ENCODE peak calls at places on chromosomes 12 and 14, in four cellular contexts. One of them, this sample, is unnamed.

GRCh38 chr14:30339311-30339901 is 219.6 kb upstream of the G2E3 start:
- DNase-seq in AG09319: no peak
- DNase-seq in CD8-positive, alpha-beta T cell: no peak
- DNase-seq in AG04450: no peak
- DNase-seq in this sample: no peak

GRCh38 chr12:2959194-2959507 is at the start of gene TEAD4:
- DNase-seq in AG09319: peak
- DNase-seq in CD8-positive, alpha-beta T cell: no peak
- DNase-seq in AG04450: peak
- DNase-seq in this sample: no peak

GRCh38 chr12:9634177-9634803 is 26.6 kb upstream of the KLRB1 start:
- DNase-seq in AG09319: no peak
- DNase-seq in CD8-positive, alpha-beta T cell: peak
- DNase-seq in AG04450: no peak
- DNase-seq in this sample: no peak

GRCh38 chr12:124131671-124132058 is 158.7 kb downstream of the ZNF664 start:
- DNase-seq in AG09319: no peak
- DNase-seq in CD8-positive, alpha-beta T cell: no peak
- DNase-seq in AG04450: no peak
- DNase-seq in this sample: no peak

GRCh38 chr14:79246200-79246599 is 965.1 kb downstream of the DIO2 start:
- DNase-seq in AG09319: no peak
- DNase-seq in CD8-positive, alpha-beta T cell: no peak
- DNase-seq in AG04450: no peak
- DNase-seq in this sample: no peak

GRCh38 chr12:121825041-121825523 is 21.3 kb downstream of the SETD1B start:
- DNase-seq in AG09319: no peak
- DNase-seq in CD8-positive, alpha-beta T cell: no peak
- DNase-seq in AG04450: no peak
- DNase-seq in this sample: no peak

GRCh38 chr14:104724981-104725771 is 1.1 kb downstream of the ADSS1 start:
- DNase-seq in AG09319: no peak
- DNase-seq in CD8-positive, alpha-beta T cell: no peak
- DNase-seq in AG04450: no peak
- DNase-seq in this sample: no peak

GRCh38 chr14:68251766-68252100 is 432.2 kb downstream of the RAD51B start:
- DNase-seq in AG09319: no peak
- DNase-seq in CD8-positive, alpha-beta T cell: no peak
- DNase-seq in AG04450: no peak
- DNase-seq in this sample: no peak

GRCh38 chr14:87873741-87874140 is 119.2 kb downstream of the GALC start:
- DNase-seq in AG09319: no peak
- DNase-seq in CD8-positive, alpha-beta T cell: no peak
- DNase-seq in AG04450: no peak
- DNase-seq in this sample: no peak

GRCh38 chr12:70809887-70810286 is 110.7 kb downstream of the PTPRR start:
- DNase-seq in AG09319: no peak
- DNase-seq in CD8-positive, alpha-beta T cell: no peak
- DNase-seq in AG04450: no peak
- DNase-seq in this sample: no peak

GRCh38 chr12:132284071-132284492 is 45.3 kb downstream of the GALNT9 start:
- DNase-seq in AG09319: no peak
- DNase-seq in CD8-positive, alpha-beta T cell: no peak
- DNase-seq in AG04450: no peak
- DNase-seq in this sample: no peak
- TF ChIP-seq CTCF in AG09319: peak
- TF ChIP-seq CTCF in CD8-positive, alpha-beta T cell: no peak
- TF ChIP-seq CTCF in AG04450: no peak
- TF ChIP-seq CTCF in this sample: no peak

GRCh38 chr14:35441160-35441559 is 36.6 kb upstream of the NFKBIA start:
- DNase-seq in AG09319: no peak
- DNase-seq in CD8-positive, alpha-beta T cell: no peak
- DNase-seq in AG04450: no peak
- DNase-seq in this sample: no peak

GRCh38 chr14:35435177-35435576 is 30.6 kb upstream of the NFKBIA start:
- DNase-seq in AG09319: no peak
- DNase-seq in CD8-positive, alpha-beta T cell: no peak
- DNase-seq in AG04450: no peak
- DNase-seq in this sample: no peak

GRCh38 chr14:35444104-35444503 is 39.6 kb upstream of the NFKBIA start:
- DNase-seq in AG09319: no peak
- DNase-seq in CD8-positive, alpha-beta T cell: no peak
- DNase-seq in AG04450: no peak
- DNase-seq in this sample: no peak

GRCh38 chr14:35438910-35439713 is 34.6 kb upstream of the NFKBIA start:
- DNase-seq in AG09319: no peak
- DNase-seq in CD8-positive, alpha-beta T cell: no peak
- DNase-seq in AG04450: no peak
- DNase-seq in this sample: no peak
- TF ChIP-seq CTCF in AG09319: peak
- TF ChIP-seq CTCF in CD8-positive, alpha-beta T cell: no peak
- TF ChIP-seq CTCF in AG04450: peak
- TF ChIP-seq CTCF in this sample: peak

DNA sequence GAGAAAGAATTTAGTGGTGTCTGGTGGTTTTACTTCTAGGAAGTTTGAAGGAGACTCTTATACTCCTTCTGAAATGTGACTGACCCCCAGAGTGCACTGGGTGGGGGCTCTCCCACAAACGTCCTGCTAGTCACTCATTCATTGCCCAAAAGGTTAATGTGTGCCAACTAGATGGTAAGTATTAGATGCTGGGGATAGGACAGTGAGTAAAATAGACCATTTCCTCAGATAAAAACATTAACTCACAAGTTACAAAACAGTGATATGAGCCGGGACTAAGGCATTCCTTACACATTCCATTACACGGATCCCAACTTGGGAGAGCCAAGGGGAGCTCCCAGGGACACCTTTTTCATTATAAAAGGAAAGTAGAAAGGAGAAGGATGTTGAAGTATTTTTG is 185.1 kb downstream of the ATXN7L3B start:
- DNase-seq in AG09319: no peak
- DNase-seq in CD8-positive, alpha-beta T cell: no peak
- DNase-seq in AG04450: no peak
- DNase-seq in this sample: no peak
- TF ChIP-seq CTCF in AG09319: no peak
- TF ChIP-seq CTCF in CD8-positive, alpha-beta T cell: no peak
- TF ChIP-seq CTCF in AG04450: no peak
- TF ChIP-seq CTCF in this sample: no peak

DNA sequence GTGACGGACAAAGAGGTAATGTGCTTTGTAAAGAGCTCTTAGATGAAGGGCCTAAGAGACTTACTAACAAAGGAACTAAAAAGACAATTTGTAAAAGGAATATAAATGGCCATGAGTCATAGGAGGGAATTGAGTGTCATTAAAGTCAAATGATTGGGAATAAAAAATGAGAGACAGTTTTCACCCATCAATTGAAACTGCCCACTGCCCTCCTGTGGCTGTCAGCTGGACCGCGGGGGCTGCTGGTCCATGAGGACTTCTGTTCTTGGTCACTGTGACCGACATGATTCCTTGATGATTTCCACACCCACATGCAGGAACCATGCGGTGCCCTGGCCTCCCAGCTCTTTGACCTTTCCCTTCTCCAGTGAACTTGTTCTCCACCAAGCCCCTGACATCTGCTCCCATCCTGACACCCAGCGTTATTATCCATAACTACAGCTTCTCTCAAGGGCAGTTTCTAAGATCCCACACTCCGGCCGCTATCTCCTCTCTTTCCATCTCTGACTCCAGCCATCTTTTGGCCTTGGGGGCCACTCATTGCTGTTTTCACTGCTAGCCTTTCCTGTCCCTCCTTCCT is 48.4 kb downstream of the C12orf75 start:
- DNase-seq in AG09319: no peak
- DNase-seq in CD8-positive, alpha-beta T cell: no peak
- DNase-seq in AG04450: no peak
- DNase-seq in this sample: no peak
- TF ChIP-seq CTCF in AG09319: peak
- TF ChIP-seq CTCF in CD8-positive, alpha-beta T cell: no peak
- TF ChIP-seq CTCF in AG04450: peak
- TF ChIP-seq CTCF in this sample: no peak

GRCh38 chr14:77064535-77065178 is 33.4 kb upstream of the CIPC start:
- DNase-seq in AG09319: no peak
- DNase-seq in CD8-positive, alpha-beta T cell: no peak
- DNase-seq in AG04450: no peak
- DNase-seq in this sample: no peak

GRCh38 chr14:77065851-77066554 is 32.1 kb upstream of the CIPC start:
- DNase-seq in AG09319: no peak
- DNase-seq in CD8-positive, alpha-beta T cell: no peak
- DNase-seq in AG04450: no peak
- DNase-seq in this sample: no peak

GRCh38 chr14:77067632-77068514 is 30.2 kb upstream of the CIPC start:
- DNase-seq in AG09319: no peak
- DNase-seq in CD8-positive, alpha-beta T cell: peak
- DNase-seq in AG04450: peak
- DNase-seq in this sample: no peak

GRCh38 chr14:77068515-77069200 is 29.4 kb upstream of the CIPC start:
- DNase-seq in AG09319: no peak
- DNase-seq in CD8-positive, alpha-beta T cell: no peak
- DNase-seq in AG04450: no peak
- DNase-seq in this sample: no peak

GRCh38 chr14:77066555-77067172 is 31.4 kb upstream of the CIPC start:
- DNase-seq in AG09319: no peak
- DNase-seq in CD8-positive, alpha-beta T cell: no peak
- DNase-seq in AG04450: no peak
- DNase-seq in this sample: no peak
- TF ChIP-seq CTCF in AG09319: no peak
- TF ChIP-seq CTCF in CD8-positive, alpha-beta T cell: no peak
- TF ChIP-seq CTCF in AG04450: no peak
- TF ChIP-seq CTCF in this sample: no peak

DNA sequence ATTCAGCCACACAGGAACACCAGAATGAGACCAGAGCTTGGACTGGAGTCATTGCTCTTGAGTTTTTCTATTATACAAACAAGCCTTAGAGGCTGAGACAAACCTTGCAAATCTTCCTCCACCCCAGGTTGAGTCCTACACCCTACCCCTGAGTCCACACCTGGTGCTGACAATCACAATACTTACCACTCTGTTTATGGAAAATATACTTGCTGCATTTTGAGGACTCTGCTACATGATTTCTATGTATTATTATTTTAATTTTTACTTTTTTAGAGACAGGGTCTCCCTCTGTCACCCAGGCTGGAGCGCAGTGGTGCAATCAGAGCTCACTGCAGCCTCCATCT is 101.4 kb downstream of the EGLN3 start:
- DNase-seq in AG09319: no peak
- DNase-seq in CD8-positive, alpha-beta T cell: no peak
- DNase-seq in AG04450: no peak
- DNase-seq in this sample: no peak
- TF ChIP-seq CTCF in AG09319: no peak
- TF ChIP-seq CTCF in CD8-positive, alpha-beta T cell: no peak
- TF ChIP-seq CTCF in AG04450: no peak
- TF ChIP-seq CTCF in this sample: no peak

DNA sequence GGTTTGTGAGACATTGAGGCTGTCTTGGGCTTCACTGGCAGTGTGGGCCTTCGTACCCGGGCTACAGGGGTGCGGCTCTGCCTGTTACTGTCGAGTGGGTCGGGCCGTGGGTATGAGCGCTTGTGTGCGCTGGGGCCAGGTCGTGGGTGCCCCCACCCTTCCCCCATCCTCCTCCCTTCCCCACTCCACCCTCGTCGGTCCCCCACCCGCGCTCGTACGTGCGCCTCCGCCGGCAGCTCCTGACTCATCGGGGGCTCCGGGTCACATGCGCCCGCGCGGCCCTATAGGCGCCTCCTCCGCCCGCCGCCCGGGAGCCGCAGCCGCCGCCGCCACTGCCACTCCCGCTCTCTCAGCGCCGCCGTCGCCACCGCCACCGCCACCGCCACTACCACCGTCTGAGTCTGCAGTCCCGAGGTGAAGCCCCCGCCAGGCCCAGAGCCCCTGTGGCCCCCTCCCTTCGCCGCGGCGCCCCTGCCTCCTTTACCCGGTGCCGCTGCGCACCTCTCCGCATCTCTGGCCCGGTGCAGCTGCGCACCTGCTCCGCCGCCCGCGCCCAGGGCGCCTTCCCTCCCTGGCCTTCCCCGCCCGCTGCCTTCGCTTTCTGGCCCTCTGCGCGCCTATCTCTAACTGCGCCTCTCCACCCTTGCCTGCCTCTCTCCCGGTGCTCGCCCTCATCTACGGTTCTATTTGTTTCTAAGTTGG is at the start of gene ENO2:
- DNase-seq in AG09319: no peak
- DNase-seq in CD8-positive, alpha-beta T cell: peak
- DNase-seq in AG04450: no peak
- DNase-seq in this sample: peak
- TF ChIP-seq CTCF in AG09319: no peak
- TF ChIP-seq CTCF in CD8-positive, alpha-beta T cell: no peak
- TF ChIP-seq CTCF in AG04450: no peak
- TF ChIP-seq CTCF in this sample: no peak

DNA sequence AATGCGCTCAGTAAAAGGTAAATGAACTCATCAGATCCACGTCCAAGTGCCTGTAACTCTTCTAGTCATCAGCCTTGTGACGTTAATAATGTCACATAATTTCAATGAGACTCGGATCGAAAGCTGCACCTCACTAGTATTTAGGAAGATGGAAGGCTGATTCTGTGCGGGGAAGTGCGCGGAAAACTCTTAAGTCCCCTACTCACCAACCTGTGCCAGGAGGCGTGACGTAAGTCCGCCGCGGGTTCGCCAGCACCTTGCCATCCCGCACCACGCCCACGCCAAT is 310 bp downstream of the OSGEP start:
- DNase-seq in AG09319: no peak
- DNase-seq in CD8-positive, alpha-beta T cell: no peak
- DNase-seq in AG04450: no peak
- DNase-seq in this sample: no peak
- TF ChIP-seq CTCF in AG09319: no peak
- TF ChIP-seq CTCF in CD8-positive, alpha-beta T cell: no peak
- TF ChIP-seq CTCF in AG04450: no peak
- TF ChIP-seq CTCF in this sample: no peak

DNA sequence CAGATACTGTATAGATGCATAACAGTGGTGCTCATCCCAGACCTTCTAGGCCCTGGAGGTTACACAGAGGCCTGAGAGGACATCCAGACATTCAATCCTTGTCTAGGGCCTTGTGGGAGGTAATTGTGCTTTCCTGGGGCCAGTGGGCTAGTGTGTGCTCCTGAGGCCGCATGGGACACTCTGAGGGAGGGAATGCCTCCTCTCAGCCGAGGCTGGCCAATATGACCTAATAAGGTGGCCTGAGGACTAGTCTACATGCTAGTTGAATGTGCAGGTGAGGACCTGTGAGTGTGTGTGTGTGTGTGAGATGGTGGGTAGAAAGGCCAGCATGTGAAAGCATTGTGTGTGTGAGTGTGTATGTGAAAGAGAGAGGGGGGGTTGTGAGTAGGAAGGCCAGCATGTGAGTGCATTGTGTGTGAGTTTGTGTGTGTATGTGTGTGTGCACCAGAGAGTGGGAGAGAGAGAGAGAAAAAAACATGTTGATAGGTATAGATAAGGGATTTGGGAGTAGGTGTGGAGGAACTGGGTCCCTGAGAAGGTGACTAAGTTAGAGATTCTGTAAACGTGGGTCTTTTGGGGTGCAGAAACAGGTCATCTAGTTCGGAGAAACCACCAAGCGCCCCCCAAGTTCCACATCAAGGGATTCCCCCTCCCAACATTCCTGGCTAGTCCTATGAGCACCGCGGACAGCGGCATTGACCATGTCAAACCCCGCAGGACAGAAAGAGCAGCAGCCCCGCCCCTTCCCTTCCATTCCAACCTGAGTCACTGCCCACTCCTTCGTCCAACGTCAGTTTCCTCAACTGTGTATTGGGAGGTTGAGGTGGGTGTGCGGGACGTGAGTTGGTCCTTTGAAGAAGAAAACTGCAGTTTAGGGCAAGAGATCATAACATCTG is 9.7 kb upstream of the KRT81 start:
- DNase-seq in AG09319: no peak
- DNase-seq in CD8-positive, alpha-beta T cell: no peak
- DNase-seq in AG04450: no peak
- DNase-seq in this sample: no peak
- TF ChIP-seq CTCF in AG09319: no peak
- TF ChIP-seq CTCF in CD8-positive, alpha-beta T cell: no peak
- TF ChIP-seq CTCF in AG04450: no peak
- TF ChIP-seq CTCF in this sample: no peak

GRCh38 chr12:131390408-131391100 is 320.3 kb upstream of the SFSWAP start:
- DNase-seq in AG09319: no peak
- DNase-seq in CD8-positive, alpha-beta T cell: no peak
- DNase-seq in AG04450: no peak
- DNase-seq in this sample: no peak
- TF ChIP-seq CTCF in AG09319: no peak
- TF ChIP-seq CTCF in CD8-positive, alpha-beta T cell: no peak
- TF ChIP-seq CTCF in AG04450: no peak
- TF ChIP-seq CTCF in this sample: no peak